ENCODE peak calls at places on chromosome 21, in four cellular contexts. X is GM12878, E is WTC11, A is HepG2. Y is an unnamed sample.

GRCh38 chr21:35179990-35180557 is 131.0 kb upstream of the RUNX1 start:
- DNase-seq in A (no peak), X (no peak), E (no peak), Y (no peak)

GRCh38 chr21:33348728-33349127 is 24.0 kb downstream of the IFNAR1 start:
- DNase-seq in E (no peak), X (no peak), A (no peak), Y (no peak)

GRCh38 chr21:33825898-33826297 is 89.7 kb downstream of the ATP5PO start:
- DNase-seq in E (no peak), A (no peak), X (no peak), Y (no peak)

GRCh38 chr21:45056505-45056904 is 17.9 kb upstream of the ADARB1 start:
- DNase-seq in X (no peak), E (no peak), A (no peak), Y (no peak)

GRCh38 chr21:46180778-46181391 is 3.4 kb downstream of the SPATC1L start:
- DNase-seq in A (no peak), E (no peak), X (no peak), Y (no peak)

GRCh38 chr21:43929217-43929971 is 64.4 kb downstream of the AGPAT3 start:
- DNase-seq in X (no peak), E (no peak), A (no peak), Y (no peak)

GRCh38 chr21:38913120-38913975 is 107.6 kb downstream of the ETS2 start:
- DNase-seq in E (peak; percentile 75), A (no peak), X (no peak), Y (peak; percentile 72)

GRCh38 chr21:39373634-39374033 is 24.7 kb upstream of the HMGN1 start:
- DNase-seq in E (no peak), A (peak; percentile 62), X (no peak), Y (no peak)

GRCh38 chr21:34113842-34114241 is 40.5 kb downstream of the MRPS6 start:
- DNase-seq in A (no peak), E (no peak), X (no peak), Y (no peak)

GRCh38 chr21:36323032-36323431 is 3.0 kb downstream of the MORC3 start:
- DNase-seq in E (no peak), X (no peak), A (no peak), Y (peak; percentile 61)

GRCh38 chr21:44880762-44881585 is 7.5 kb upstream of the PTTG1IP start:
- DNase-seq in E (no peak), A (peak; percentile 70), X (no peak), Y (peak; percentile 37)

GRCh38 chr21:40553781-40554180 is 293.2 kb downstream of the DSCAM start:
- DNase-seq in A (no peak), X (no peak), E (no peak), Y (no peak)

GRCh38 chr21:37452222-37452621 is 85.6 kb downstream of the DYRK1A start:
- DNase-seq in X (no peak), A (no peak), E (no peak), Y (no peak)

GRCh38 chr21:38770660-38771059 is 35.1 kb upstream of the ETS2 start:
- DNase-seq in E (no peak), A (no peak), X (no peak), Y (no peak)

GRCh38 chr21:41641821-41642368 is 125.0 kb downstream of the RIPK4 start:
- DNase-seq in A (peak; percentile 41), X (no peak), E (no peak), Y (no peak)

GRCh38 chr21:36126166-36126565 is 8.7 kb upstream of the CBR3 start:
- DNase-seq in X (no peak), A (no peak), E (no peak), Y (no peak)

DNA sequence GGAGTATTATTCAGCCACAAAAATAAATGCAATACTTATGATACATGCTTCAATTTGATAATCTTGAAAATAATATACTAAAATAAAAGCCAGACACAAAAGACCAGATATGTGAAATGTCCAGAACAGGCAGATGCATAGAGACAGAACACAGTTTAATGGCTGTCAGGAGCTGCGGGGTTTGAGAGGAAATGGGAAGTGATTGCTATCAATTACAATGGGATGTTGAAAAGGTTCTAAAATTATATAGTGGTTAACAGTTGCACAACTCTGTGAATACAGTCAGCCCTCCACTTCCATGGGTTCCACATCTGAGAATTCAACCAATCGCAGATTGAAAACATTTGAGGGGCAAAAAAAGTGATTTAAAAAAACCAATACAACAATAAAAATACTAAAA is 54.0 kb downstream of the LTN1 start:
- DNase-seq in X (no peak), E (no peak), A (no peak), Y (no peak)
- TF ChIP-seq CTCF in X (no peak), E (no peak), A (no peak), Y (no peak)

DNA sequence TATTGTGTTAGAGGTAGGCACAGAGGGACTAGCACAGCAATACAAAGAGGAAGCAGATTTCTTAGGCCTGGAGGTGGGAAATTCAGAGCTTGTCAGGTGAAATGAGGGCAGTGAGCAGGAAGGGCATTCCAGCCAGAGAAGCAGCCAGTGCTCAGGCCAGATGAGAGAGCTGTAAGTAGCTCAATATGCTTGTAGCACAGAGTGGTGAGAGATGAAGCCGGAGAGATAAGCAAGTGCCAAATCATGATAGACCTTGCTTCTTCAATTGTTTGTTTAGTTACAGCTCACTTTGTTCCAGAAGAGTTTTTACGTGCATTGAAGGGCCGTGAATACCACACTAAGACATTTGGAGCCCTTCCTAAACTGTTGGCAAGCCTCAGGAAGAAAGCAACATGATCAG is 42.0 kb upstream of the ADAMTS1 start:
- DNase-seq in X (no peak), A (no peak), E (no peak), Y (no peak)
- TF ChIP-seq NR2C2 in X (no peak), A (no peak), E (no peak), Y (no peak)

DNA sequence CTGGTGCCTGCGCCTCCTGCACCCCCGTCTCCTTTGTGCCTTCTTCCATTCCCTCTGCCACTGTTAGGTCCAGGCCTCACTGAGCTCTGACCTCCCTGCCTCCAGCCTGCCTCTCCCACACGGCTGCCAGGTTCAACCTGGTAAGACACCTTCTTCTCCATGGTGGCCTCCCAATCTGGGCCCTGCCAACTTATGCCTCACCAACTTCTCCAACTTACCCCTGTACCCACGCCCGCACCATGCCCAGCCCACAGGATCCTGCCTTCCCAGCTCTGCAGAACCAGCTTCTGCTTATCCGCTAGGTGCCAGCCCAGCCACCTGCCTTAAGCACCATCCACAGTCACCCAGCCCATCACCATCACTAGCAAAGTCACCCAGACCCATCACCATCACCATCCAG is 37.2 kb downstream of the PDE9A start:
- DNase-seq in E (no peak), X (no peak), A (no peak), Y (no peak)
- TF ChIP-seq CTCF in E (no peak), X (no peak), A (no peak), Y (no peak)

GRCh38 chr21:14918542-14918941 is 146.3 kb downstream of the NRIP1 start:
- DNase-seq in A (no peak), X (no peak), E (no peak), Y (no peak)

GRCh38 chr21:14913576-14914146 is 151.1 kb downstream of the NRIP1 start:
- DNase-seq in X (no peak), E (no peak), A (no peak), Y (no peak)

GRCh38 chr21:14917762-14918161 is 147.0 kb downstream of the NRIP1 start:
- DNase-seq in X (no peak), E (no peak), A (no peak), Y (no peak)

GRCh38 chr21:14911351-14911750 is 153.4 kb downstream of the NRIP1 start:
- DNase-seq in E (no peak), X (no peak), A (no peak), Y (no peak)

GRCh38 chr21:14916676-14917141 is 148.1 kb downstream of the NRIP1 start:
- DNase-seq in A (no peak), X (no peak), E (no peak), Y (no peak)
- TF ChIP-seq NR2C2 in A (no peak), X (no peak), E (no peak), Y (no peak)

DNA sequence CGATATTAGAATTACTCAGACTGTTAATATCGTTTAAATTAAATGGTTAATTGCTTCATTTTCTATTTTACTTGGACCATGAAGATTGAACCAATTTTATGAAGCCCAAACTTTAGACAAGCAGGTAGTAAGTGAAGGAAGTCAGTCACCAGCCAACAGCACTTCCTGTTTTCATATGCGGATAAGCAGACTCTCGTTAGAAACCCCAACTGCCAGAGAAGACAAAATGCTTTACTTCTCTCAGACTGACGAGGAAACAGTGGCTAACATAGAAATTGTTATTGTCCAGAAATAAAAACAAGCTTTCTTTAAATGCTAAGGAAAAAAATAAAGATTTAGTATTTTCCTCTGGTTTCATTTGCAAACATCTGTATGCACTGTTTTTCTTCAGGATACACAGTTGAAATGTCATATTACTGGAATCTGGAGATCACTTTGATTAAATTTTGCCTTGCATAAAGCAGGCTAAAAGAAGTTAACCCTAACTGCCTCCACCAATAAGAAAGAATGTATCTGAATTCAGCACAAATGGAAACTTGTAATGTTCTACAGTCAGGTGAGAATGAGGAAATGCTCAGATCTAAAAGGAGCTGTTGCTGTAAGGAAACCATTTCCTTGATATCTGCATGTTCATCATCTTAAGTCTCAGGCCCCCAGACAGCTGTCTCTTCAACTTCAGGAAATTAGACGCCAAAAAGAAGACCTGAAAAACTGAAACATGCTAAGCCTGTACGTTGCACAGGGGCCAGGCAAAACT is 129.8 kb upstream of the SAMSN1 start:
- DNase-seq in A (no peak), X (peak; percentile 48), E (no peak), Y (no peak)
- TF ChIP-seq CTCF in A (no peak), X (no peak), E (no peak), Y (no peak)

Y was measured in K562.